ENCODE peak calls at places on chromosome 1, in ten cellular contexts. N, B, C, A, X, V, Y, K, J and H are unnamed samples.

GRCh38 chr1:227731696-227732585 is 3.2 kb downstream of the JMJD4 start:
- DNase-seq in N (no peak), J (no peak), A (no peak), Y (no peak), V (no peak), X (no peak), B (no peak), C (no peak), K (no peak), H (no peak)

GRCh38 chr1:198936371-198937083 is 297.7 kb downstream of the PTPRC start:
- DNase-seq in J (peak; percentile 21), B (peak; percentile 55), C (peak; percentile 45), A (no peak), V (peak; percentile 56), Y (peak; percentile 66), N (no peak), X (no peak), K (peak; percentile 47), H (no peak)

GRCh38 chr1:82030830-82031229 is 230.1 kb downstream of the ADGRL2 start:
- DNase-seq in Y (no peak), V (no peak), C (no peak), J (no peak), X (no peak), A (no peak), N (no peak), B (no peak), K (no peak), H (no peak)

GRCh38 chr1:53112271-53112774 is 30.1 kb downstream of the SLC1A7 start:
- DNase-seq in A (no peak), N (no peak), V (peak; percentile 81), J (no peak), Y (peak; percentile 90), K (peak; percentile 56), C (peak; percentile 76), B (no peak), X (no peak), H (no peak)

GRCh38 chr1:45015683-45016082 is 3.6 kb downstream of the UROD start:
- DNase-seq in C (no peak), X (no peak), N (no peak), V (no peak), A (no peak), Y (no peak), K (no peak), J (no peak), B (no peak), H (no peak)

GRCh38 chr1:245768596-245768995 is 613.8 kb downstream of the KIF26B start:
- DNase-seq in J (no peak), X (no peak), B (no peak), K (no peak), C (peak; percentile 17), A (no peak), V (no peak), N (no peak), Y (no peak), H (no peak)

GRCh38 chr1:76933847-76934657 is 66.8 kb downstream of the ST6GALNAC5 start:
- DNase-seq in K (no peak), N (no peak), B (no peak), Y (no peak), X (no peak), A (no peak), J (no peak), V (no peak), C (no peak), H (no peak)

GRCh38 chr1:117735045-117735992 is 129.5 kb downstream of the TENT5C start:
- DNase-seq in C (peak; percentile 61), K (peak; percentile 69), B (peak; percentile 56), Y (peak; percentile 65), X (no peak), A (peak; percentile 16), J (no peak), N (peak; percentile 48), V (peak; percentile 65), H (no peak)

GRCh38 chr1:906532-907420 is 16.9 kb upstream of the SAMD11 start:
- DNase-seq in K (peak; percentile 69), A (no peak), Y (peak; percentile 53), V (no peak), N (no peak), X (no peak), C (peak; percentile 66), J (no peak), B (peak; percentile 70), H (no peak)

GRCh38 chr1:110214454-110215404 is 4.6 kb downstream of the KCNC4 start:
- DNase-seq in C (no peak), N (no peak), K (no peak), A (no peak), Y (no peak), V (peak; percentile 45), X (no peak), B (no peak), J (no peak), H (peak; percentile 61)

GRCh38 chr1:206926286-206926685 is 4.5 kb upstream of the FCMR start:
- DNase-seq in N (no peak), K (no peak), C (no peak), X (no peak), Y (no peak), B (no peak), J (no peak), A (no peak), V (no peak), H (no peak)

GRCh38 chr1:186945146-186945545 is 116.4 kb downstream of the PLA2G4A start:
- DNase-seq in A (no peak), K (no peak), B (no peak), C (no peak), V (no peak), N (no peak), X (no peak), Y (no peak), J (no peak), H (no peak)

GRCh38 chr1:174703309-174703708 is 255.5 kb downstream of the GPR52 start:
- DNase-seq in K (no peak), V (no peak), C (no peak), X (no peak), Y (no peak), N (no peak), J (no peak), A (no peak), B (no peak), H (no peak)

GRCh38 chr1:165284471-165284870 is 72.0 kb downstream of the LMX1A start:
- DNase-seq in X (no peak), A (no peak), C (no peak), B (no peak), N (no peak), Y (no peak), V (no peak), K (no peak), J (no peak), H (no peak)

GRCh38 chr1:212256404-212256803 is 28.8 kb upstream of the PPP2R5A start:
- DNase-seq in J (no peak), A (peak; percentile 31), N (peak; percentile 27), Y (no peak), K (no peak), X (no peak), B (no peak), V (no peak), C (no peak), H (no peak)

GRCh38 chr1:243388276-243388675 is 132.4 kb downstream of the SDCCAG8 start:
- DNase-seq in V (no peak), X (no peak), K (no peak), B (no peak), Y (no peak), A (no peak), N (no peak), J (no peak), C (no peak), H (no peak)

GRCh38 chr1:248094884-248095283 is at the start of gene OR2L13:
- DNase-seq in V (no peak), N (no peak), Y (no peak), J (no peak), C (no peak), X (no peak), B (no peak), A (no peak), K (no peak), H (no peak)

GRCh38 chr1:184242507-184242943 is 144.3 kb upstream of the C1orf21 start:
- DNase-seq in X (no peak), C (peak; percentile 38), B (peak; percentile 63), K (peak; percentile 87), V (peak; percentile 41), A (no peak), N (no peak), Y (peak; percentile 44), J (no peak), H (no peak)

GRCh38 chr1:231836227-231836893 is 209.8 kb downstream of the DISC1 start:
- DNase-seq in Y (no peak), N (no peak), B (no peak), X (no peak), A (no peak), J (no peak), K (no peak), V (no peak), C (no peak), H (no peak)

GRCh38 chr1:9561429-9561828 is 22.2 kb downstream of the SLC25A33 start:
- DNase-seq in X (no peak), V (peak; percentile 97), A (no peak), N (no peak), C (peak; percentile 95), B (peak; percentile 93), Y (peak; percentile 98), J (peak; percentile 52), K (peak; percentile 93), H (no peak)

GRCh38 chr1:234973426-234974250 is 155.0 kb downstream of the TOMM20 start:
- DNase-seq in X (no peak), V (no peak), B (no peak), Y (no peak), C (no peak), N (no peak), J (no peak), A (no peak), K (no peak), H (no peak)

GRCh38 chr1:208510192-208510952 is 266.2 kb upstream of the PLXNA2 start:
- DNase-seq in J (no peak), N (no peak), V (peak; percentile 3), K (peak; percentile 30), Y (peak; percentile 1), B (peak; percentile 52), X (no peak), A (no peak), C (no peak), H (no peak)

GRCh38 chr1:26998319-26999300 is 5.1 kb downstream of the TRNP1 start:
- DNase-seq in Y (peak; percentile 73), J (no peak), A (no peak), K (peak; percentile 55), B (peak; percentile 86), C (peak; percentile 81), N (no peak), X (no peak), V (no peak), H (no peak)

GRCh38 chr1:178919581-178919980 is 48.7 kb upstream of the ANGPTL1 start:
- DNase-seq in V (no peak), B (no peak), J (no peak), A (no peak), X (no peak), C (no peak), K (no peak), N (no peak), Y (no peak), H (no peak)

GRCh38 chr1:89955806-89956205 is 39.1 kb upstream of the ZNF326 start:
- DNase-seq in K (no peak), A (no peak), B (no peak), J (no peak), C (no peak), V (no peak), Y (no peak), N (no peak), X (no peak), H (no peak)

GRCh38 chr1:99704356-99704816 is 58.5 kb downstream of the PALMD start:
- DNase-seq in J (no peak), K (no peak), A (no peak), C (no peak), Y (no peak), X (no peak), N (no peak), B (no peak), V (no peak), H (no peak)

GRCh38 chr1:232249834-232250233 is 380.1 kb downstream of the SIPA1L2 start:
- DNase-seq in N (no peak), K (no peak), X (no peak), A (no peak), B (no peak), J (no peak), Y (no peak), C (no peak), V (no peak), H (no peak)

GRCh38 chr1:235843458-235843857 is 23.2 kb downstream of the LYST start:
- DNase-seq in A (no peak), V (peak; percentile 67), J (peak; percentile 44), N (peak; percentile 18), Y (peak; percentile 64), C (peak; percentile 61), B (peak; percentile 51), K (peak; percentile 60), X (no peak), H (no peak)